ENCODE peak calls at places on chromosomes 16 and 17, in eight cellular contexts. P, H, X, E, B, O, U and Y are unnamed samples.

GRCh38 chr16:88747588-88748301 is 37.3 kb downstream of the PIEZO1 start:
- DNase-seq in H (no peak), P (peak), B (no peak), O (peak), U (no peak), X (peak), E (peak), Y (no peak)

GRCh38 chr17:78798695-78799559 is 16.9 kb upstream of the CYTH1 start:
- DNase-seq in E (no peak), B (no peak), H (no peak), U (no peak), O (no peak), P (no peak), X (no peak), Y (no peak)

GRCh38 chr17:75036643-75037268 is 10.0 kb downstream of the ATP5PD start:
- DNase-seq in P (peak), H (no peak), U (no peak), B (no peak), X (peak), E (no peak), O (peak), Y (no peak)

GRCh38 chr17:12230411-12230810 is 209.7 kb downstream of the MAP2K4 start:
- DNase-seq in E (no peak), B (no peak), O (no peak), X (no peak), P (no peak), U (no peak), H (no peak), Y (no peak)

GRCh38 chr16:70475054-70475871 is 20.9 kb downstream of the FCSK start:
- DNase-seq in E (no peak), B (no peak), H (no peak), P (no peak), O (no peak), U (no peak), X (no peak), Y (no peak)

GRCh38 chr17:1918346-1919021 is 88.7 kb downstream of the RPA1 start:
- DNase-seq in P (no peak), H (no peak), E (no peak), X (no peak), B (no peak), U (no peak), O (no peak), Y (no peak)

GRCh38 chr17:691423-691822 is 23.2 kb downstream of the VPS53 start:
- DNase-seq in X (no peak), P (no peak), B (peak), U (peak), H (no peak), O (no peak), E (no peak), Y (peak)

GRCh38 chr17:81103379-81103778 is 61.9 kb upstream of the PVALEF start:
- DNase-seq in O (no peak), X (no peak), E (no peak), U (no peak), B (no peak), H (no peak), P (no peak), Y (no peak)

GRCh38 chr17:34393401-34393800 is 30.4 kb upstream of the CCL1 start:
- DNase-seq in O (no peak), E (no peak), X (no peak), H (no peak), P (no peak), B (no peak), U (no peak), Y (no peak)

GRCh38 chr16:22008215-22009142 is 568 bp downstream of the MOSMO start:
- DNase-seq in X (peak), B (no peak), U (no peak), E (peak), H (no peak), P (no peak), O (no peak), Y (no peak)

GRCh38 chr17:70947215-70947614 is 777.9 kb downstream of the KCNJ2 start:
- DNase-seq in E (no peak), U (no peak), X (no peak), O (no peak), P (no peak), H (no peak), B (no peak), Y (no peak)

GRCh38 chr17:72922223-72922622 is 170.3 kb downstream of the SLC39A11 start:
- DNase-seq in X (no peak), B (peak), H (no peak), E (no peak), O (no peak), P (no peak), U (no peak), Y (no peak)

GRCh38 chr17:79519152-79519523 is 91.7 kb downstream of the RBFOX3 start:
- DNase-seq in P (no peak), O (no peak), H (no peak), X (no peak), B (no peak), E (no peak), U (no peak), Y (no peak)

GRCh38 chr17:61782683-61783082 is 80.6 kb downstream of the BRIP1 start:
- DNase-seq in U (no peak), O (no peak), P (no peak), X (no peak), E (no peak), H (no peak), B (no peak), Y (no peak)

GRCh38 chr16:27515874-27516353 is 33.8 kb downstream of the GTF3C1 start:
- DNase-seq in B (no peak), P (no peak), O (peak), E (peak), X (peak), H (no peak), U (peak), Y (peak)

GRCh38 chr16:10170016-10170415 is 12.2 kb downstream of the GRIN2A start:
- DNase-seq in E (no peak), B (no peak), P (no peak), X (no peak), U (peak), H (no peak), O (no peak), Y (no peak)

GRCh38 chr17:16977932-16978331 is 6.0 kb upstream of the TNFRSF13B start:
- DNase-seq in U (peak), P (no peak), O (no peak), E (no peak), H (no peak), B (peak), X (no peak), Y (no peak)

GRCh38 chr16:70652322-70652721 is 6.0 kb downstream of the IL34 start:
- DNase-seq in B (peak), O (no peak), E (no peak), X (no peak), P (no peak), H (no peak), U (no peak), Y (no peak)